ENCODE peak calls at places on chromosome 21, in seven cellular contexts. W, T, G, F, N, Y and H are unnamed samples.

GRCh38 chr21:43917515-43918384 is 52.7 kb downstream of the AGPAT3 start:
- DNase-seq in T (no peak), W (no peak), Y (no peak), G (no peak), N (no peak), F (no peak), H (no peak)

GRCh38 chr21:41183575-41183974 is 15.6 kb downstream of the BACE2 start:
- DNase-seq in W (no peak), G (no peak), T (no peak), N (no peak), Y (no peak), F (peak), H (no peak)

GRCh38 chr21:45151484-45152115 is 77.2 kb downstream of the ADARB1 start:
- DNase-seq in F (peak), Y (no peak), G (no peak), T (no peak), N (no peak), W (no peak), H (no peak)

GRCh38 chr21:45225041-45225740 is 62.5 kb downstream of the POFUT2 start:
- DNase-seq in Y (no peak), W (no peak), T (no peak), G (no peak), N (no peak), F (no peak), H (no peak)

GRCh38 chr21:42003051-42003461 is 7.1 kb downstream of the ZBTB21 start:
- DNase-seq in F (no peak), G (peak), T (peak), N (peak), W (no peak), Y (no peak), H (no peak)

GRCh38 chr21:25735895-25736597 is 1.3 kb downstream of the GABPA start:
- DNase-seq in Y (peak), G (peak), N (no peak), W (no peak), F (peak), T (peak), H (no peak)

GRCh38 chr21:37060296-37060695 is 12.6 kb downstream of the PIGP start:
- DNase-seq in W (peak), Y (peak), N (peak), G (peak), F (peak), T (peak), H (no peak)

GRCh38 chr21:27246741-27247140 is 279.9 kb upstream of the ADAMTS5 start:
- DNase-seq in Y (peak), G (peak), T (peak), F (peak), W (no peak), N (peak), H (no peak)

GRCh38 chr21:15895142-15896106 is 165.6 kb downstream of the USP25 start:
- DNase-seq in W (no peak), G (peak), F (peak), Y (peak), T (peak), N (no peak), H (no peak)

GRCh38 chr21:33025471-33026298 is at the start of gene OLIG2:
- DNase-seq in T (no peak), N (no peak), Y (no peak), W (no peak), G (peak), F (no peak), H (no peak)

GRCh38 chr21:42358937-42359336 is 7.4 kb downstream of the TFF1 start:
- DNase-seq in Y (no peak), T (no peak), G (no peak), N (no peak), F (no peak), W (no peak), H (no peak)

GRCh38 chr21:34936299-34936698 is 112.8 kb downstream of the RUNX1 start:
- DNase-seq in Y (no peak), F (no peak), N (no peak), T (peak), G (no peak), W (no peak), H (no peak)

GRCh38 chr21:29235714-29236197 is 63.0 kb upstream of the BACH1 start:
- DNase-seq in Y (no peak), F (no peak), N (no peak), W (no peak), T (no peak), G (no peak), H (no peak)

GRCh38 chr21:36705679-36706481 is 7.0 kb downstream of the SIM2 start:
- DNase-seq in W (no peak), Y (no peak), N (no peak), G (no peak), F (no peak), T (no peak), H (no peak)

GRCh38 chr21:45388611-45389296 is 16.2 kb upstream of the COL18A1 start:
- DNase-seq in T (no peak), F (no peak), N (no peak), Y (no peak), W (no peak), G (no peak), H (no peak)

GRCh38 chr21:45110873-45111624 is 36.7 kb downstream of the ADARB1 start:
- DNase-seq in G (no peak), N (no peak), Y (no peak), F (no peak), T (no peak), W (no peak), H (no peak)

GRCh38 chr21:38699048-38699447 is 106.7 kb upstream of the ETS2 start:
- DNase-seq in F (no peak), W (no peak), N (no peak), G (no peak), T (no peak), Y (no peak), H (no peak)

GRCh38 chr21:19621837-19622496 is 1218.4 kb upstream of the TMPRSS15 start:
- DNase-seq in G (no peak), N (no peak), F (no peak), W (no peak), Y (no peak), T (no peak), H (no peak)

GRCh38 chr21:29647353-29647781 is 292.4 kb downstream of the GRIK1 start:
- DNase-seq in N (peak), G (peak), W (no peak), F (peak), Y (no peak), T (peak), H (no peak)

GRCh38 chr21:42513151-42513984 is at the start of gene SLC37A1:
- DNase-seq in G (no peak), F (no peak), Y (no peak), N (no peak), W (no peak), T (no peak), H (no peak)